ENCODE peak calls at places on chromosomes 7 and 10, in six cellular contexts. Q is GM13976, P is GM06990, W is sigmoid colon, Y is colonic mucosa, F is fibroblast of mammary gland. N is an unnamed sample.
A peak's percentile ranks its signal among the peaks of the same experiment; 100 is the strongest.

GRCh38 chr7:122688385-122688998 is 10.4 kb downstream of the RNF133 start:
- DNase-seq in W (no peak), Y (no peak), F (no peak), Q (no peak), P (no peak), N (no peak)

GRCh38 chr10:1290071-1290471 is 233.9 kb downstream of the WDR37 start:
- DNase-seq in Q (no peak), Y (no peak), W (no peak), P (no peak), F (no peak), N (no peak)

GRCh38 chr10:105370697-105371096 is 729.6 kb downstream of the SORCS3 start:
- DNase-seq in F (no peak), P (no peak), Y (no peak), W (no peak), Q (no peak), N (no peak)

GRCh38 chr7:147023390-147023914 is 906.9 kb downstream of the CNTNAP2 start:
- DNase-seq in F (no peak), W (no peak), Y (no peak), P (no peak), Q (no peak), N (no peak)

GRCh38 chr10:126969310-126969709 is 64.1 kb downstream of the DOCK1 start:
- DNase-seq in P (no peak), Q (no peak), F (no peak), W (no peak), Y (peak; percentile 29), N (no peak)

GRCh38 chr7:103764887-103765286 is 224.6 kb downstream of the RELN start:
- DNase-seq in P (no peak), F (no peak), W (no peak), Q (no peak), Y (no peak), N (no peak)

GRCh38 chr7:24831240-24831639 is 74.0 kb upstream of the GSDME start:
- DNase-seq in F (peak; percentile 81), P (no peak), Y (no peak), Q (no peak), W (no peak), N (no peak)

GRCh38 chr10:30059209-30060107 is at the start of gene JCAD:
- DNase-seq in Q (peak; percentile 76), P (peak; percentile 27), Y (peak; percentile 72), W (peak; percentile 89), F (no peak), N (peak; percentile 90)

GRCh38 chr7:155355745-155356144 is 58.1 kb downstream of the INSIG1 start:
- DNase-seq in Q (no peak), W (no peak), Y (no peak), F (no peak), P (no peak), N (no peak)

GRCh38 chr10:86018735-86019058 is 347.9 kb downstream of the GRID1 start:
- DNase-seq in W (no peak), Q (no peak), Y (no peak), P (no peak), F (no peak), N (no peak)

GRCh38 chr10:810351-810846 is 120.9 kb upstream of the DIP2C start:
- DNase-seq in F (peak; percentile 38), W (no peak), Q (no peak), P (no peak), Y (no peak), N (peak; percentile 41)

GRCh38 chr10:23448802-23449570 is 10.1 kb downstream of the OTUD1 start:
- DNase-seq in P (peak; percentile 43), W (no peak), F (no peak), Y (no peak), Q (peak; percentile 54), N (no peak)

GRCh38 chr10:58641095-58641531 is 128.4 kb downstream of the BICC1 start:
- DNase-seq in P (no peak), F (peak; percentile 99), Y (no peak), W (no peak), Q (no peak), N (no peak)

GRCh38 chr10:70539471-70539870 is 60.9 kb downstream of the PALD1 start:
- DNase-seq in Y (no peak), W (no peak), P (no peak), Q (no peak), F (no peak), N (no peak)

GRCh38 chr10:86961481-86962091 is 3.2 kb downstream of the SNCG start:
- DNase-seq in Q (peak; percentile 22), Y (peak; percentile 15), W (peak; percentile 53), P (no peak), F (peak; percentile 35), N (no peak)

GRCh38 chr10:61899045-61899444 is 2.5 kb upstream of the ARID5B start:
- DNase-seq in Y (no peak), F (peak; percentile 69), Q (no peak), W (no peak), P (no peak), N (no peak)

GRCh38 chr7:21923663-21924062 is 22.0 kb downstream of the CDCA7L start:
- DNase-seq in W (no peak), P (no peak), Y (no peak), F (no peak), Q (no peak), N (no peak)

GRCh38 chr10:77116904-77117303 is 520.7 kb downstream of the KCNMA1 start:
- DNase-seq in Y (no peak), F (no peak), P (no peak), Q (no peak), W (no peak), N (no peak)

GRCh38 chr7:70694357-70694908 is 437.5 kb upstream of the GALNT17 start:
- DNase-seq in W (no peak), Y (peak; percentile 43), P (peak; percentile 64), Q (peak; percentile 67), F (no peak), N (peak; percentile 47)

GRCh38 chr7:151114151-151115090 is 28.1 kb downstream of the AGAP3 start:
- DNase-seq in P (no peak), Y (peak; percentile 46), F (no peak), Q (no peak), W (no peak), N (peak; percentile 49)

GRCh38 chr7:128045766-128046165 is 14.5 kb upstream of the LRRC4 start:
- DNase-seq in P (no peak), W (no peak), F (peak; percentile 42), Y (no peak), Q (no peak), N (no peak)

GRCh38 chr7:2657920-2658671 is 26.3 kb downstream of the TTYH3 start:
- DNase-seq in Q (no peak), F (no peak), Y (no peak), W (no peak), P (no peak), N (no peak)

GRCh38 chr10:44173558-44173894 is 211.4 kb downstream of the CXCL12 start:
- DNase-seq in F (peak; percentile 23), W (no peak), P (no peak), Q (no peak), Y (no peak), N (no peak)

GRCh38 chr10:88117227-88117626 is 253.8 kb downstream of the PTEN start:
- DNase-seq in W (no peak), Y (no peak), Q (peak; percentile 29), F (no peak), P (no peak), N (no peak)

GRCh38 chr10:70991140-70992124 is 103.1 kb upstream of the PCBD1 start:
- DNase-seq in F (no peak), Q (no peak), P (no peak), W (no peak), Y (no peak), N (no peak)

GRCh38 chr7:191105-192034 is 1.0 kb upstream of the FAM20C start:
- DNase-seq in Y (peak; percentile 39), P (no peak), Q (no peak), W (peak; percentile 88), F (peak; percentile 97), N (no peak)

GRCh38 chr10:30758341-30758740 is 128.8 kb upstream of the LYZL2 start:
- DNase-seq in Q (no peak), Y (no peak), W (no peak), P (no peak), F (peak; percentile 27), N (no peak)

GRCh38 chr7:148732862-148733261 is 34.2 kb downstream of the CUL1 start:
- DNase-seq in Q (no peak), Y (no peak), F (no peak), P (no peak), W (no peak), N (no peak)

GRCh38 chr7:127654404-127655392 is 2.7 kb downstream of the SND1 start:
- DNase-seq in P (no peak), F (peak; percentile 43), Q (no peak), W (no peak), Y (no peak), N (no peak)

GRCh38 chr7:136140469-136140868 is 163.3 kb upstream of the MTPN start:
- DNase-seq in F (no peak), Y (no peak), W (no peak), P (no peak), Q (no peak), N (no peak)

GRCh38 chr7:158971214-158971613 is 114.9 kb downstream of the DYNC2I1 start:
- DNase-seq in F (no peak), Y (no peak), P (no peak), W (no peak), Q (no peak), N (no peak)

GRCh38 chr7:158975526-158976467 is 119.4 kb downstream of the DYNC2I1 start:
- DNase-seq in Y (no peak), F (peak; percentile 8), Q (no peak), W (no peak), P (no peak), N (no peak)

GRCh38 chr7:158976468-158976848 is 120.1 kb downstream of the DYNC2I1 start:
- DNase-seq in Q (peak; percentile 59), W (no peak), Y (no peak), F (no peak), P (peak; percentile 33), N (no peak)

GRCh38 chr7:158973941-158974785 is 117.8 kb downstream of the DYNC2I1 start:
- DNase-seq in P (no peak), W (no peak), F (no peak), Y (no peak), Q (no peak), N (peak; percentile 31)

GRCh38 chr7:158973440-158973839 is 117.1 kb downstream of the DYNC2I1 start:
- DNase-seq in P (no peak), Q (peak; percentile 78), Y (no peak), F (no peak), W (no peak), N (no peak)
- TF ChIP-seq CTCF in P (no peak), Q (no peak), Y (peak; percentile 15), F (no peak), W (peak; percentile 30), N (no peak)

GRCh38 chr7:115516341-115516740 is 514.2 kb downstream of the TFEC start:
- DNase-seq in Y (no peak), F (no peak), P (no peak), Q (no peak), W (no peak), N (no peak)

GRCh38 chr7:115511330-115511729 is 519.2 kb downstream of the TFEC start:
- DNase-seq in F (no peak), Y (no peak), P (no peak), W (no peak), Q (no peak), N (no peak)
- TF ChIP-seq CTCF in F (no peak), Y (no peak), P (no peak), W (no peak), Q (no peak), N (no peak)

GRCh38 chr10:81843042-81843441 is 32.0 kb upstream of the NRG3 start:
- DNase-seq in F (no peak), P (no peak), Q (no peak), W (no peak), Y (no peak), N (no peak)
- TF ChIP-seq CTCF in F (no peak), P (no peak), Q (no peak), W (no peak), Y (no peak), N (no peak)

GRCh38 chr7:140479739-140480084 is 407 bp upstream of the MKRN1 start:
- DNase-seq in W (no peak), Q (no peak), Y (no peak), F (no peak), P (no peak), N (no peak)
- TF ChIP-seq CTCF in W (no peak), Q (no peak), Y (no peak), F (no peak), P (no peak), N (no peak)

N was measured in endothelial cell.